ENCODE peak calls at places on chromosomes 5 and 9, in five cellular contexts. B is body of pancreas, H is adrenal gland, X is psoas muscle, Q is left lung. R is an unnamed sample. For H3K9me3 and H3K27me3, the result is how much of the 10 kb centered on the place peaks cover.

GRCh38 chr9:119365291-119366027 is 3.8 kb downstream of the BRINP1 start:
- DNase-seq in B (peak), H (peak), X (no peak), Q (no peak), R (peak)

GRCh38 chr5:74866653-74867162 is 521 bp upstream of the FAM169A start:
- DNase-seq in B (no peak), H (peak), X (no peak), Q (no peak), R (peak)

GRCh38 chr5:82975812-82976211 is 101.4 kb downstream of the TMEM167A start:
- DNase-seq in B (no peak), H (no peak), X (no peak), Q (no peak), R (no peak)

GRCh38 chr5:40587284-40587882 is 92.3 kb upstream of the PTGER4 start:
- DNase-seq in B (no peak), H (no peak), X (no peak), Q (no peak), R (no peak)

GRCh38 chr5:131357739-131358561 is 94.1 kb downstream of the CDC42SE2 start:
- DNase-seq in B (no peak), H (no peak), X (no peak), Q (no peak), R (no peak)

GRCh38 chr5:148968311-148968710 is 94.6 kb downstream of the SH3TC2 start:
- DNase-seq in B (no peak), H (no peak), X (no peak), Q (no peak), R (no peak)

GRCh38 chr9:136017813-136018190 is 56.6 kb upstream of the UBAC1 start:
- DNase-seq in B (no peak), H (peak), X (peak), Q (no peak), R (no peak)

GRCh38 chr9:22238809-22239684 is 207.6 kb upstream of the DMRTA1 start:
- DNase-seq in B (no peak), H (peak), X (no peak), Q (no peak), R (no peak)

GRCh38 chr5:133232011-133232410 is 180.2 kb downstream of the HSPA4 start:
- DNase-seq in B (no peak), H (no peak), X (no peak), Q (no peak), R (no peak)

GRCh38 chr9:122332083-122332482 is 38.7 kb upstream of the PTGS1 start:
- DNase-seq in B (no peak), H (peak), X (no peak), Q (no peak), R (no peak)

GRCh38 chr5:146699129-146699528 is 179.4 kb downstream of the PPP2R2B start:
- DNase-seq in B (no peak), H (no peak), X (no peak), Q (no peak), R (no peak)

GRCh38 chr5:95178046-95178651 is 106.7 kb downstream of the MCTP1 start:
- DNase-seq in B (no peak), H (no peak), X (no peak), Q (no peak), R (peak)

DNA sequence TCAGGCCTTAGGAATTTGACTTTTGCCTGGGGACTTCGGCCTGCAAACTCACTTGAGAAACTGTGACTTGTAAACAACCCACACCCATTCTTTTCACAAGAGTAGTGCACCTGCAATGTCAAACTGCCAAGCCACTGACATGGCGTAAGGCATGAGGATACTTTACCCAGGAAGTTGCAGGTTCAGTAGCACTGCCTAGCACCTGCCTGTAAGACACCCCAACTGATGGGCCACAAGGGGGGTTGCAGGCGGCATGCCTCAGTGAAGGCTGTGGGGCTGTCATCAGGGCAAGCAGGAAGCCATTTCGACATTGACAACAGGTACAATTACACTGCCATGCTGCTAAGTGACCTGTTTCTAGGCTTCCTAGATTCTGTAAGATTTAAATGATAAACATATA is 41.3 kb upstream of the RASGEF1C start:
- DNase-seq in B (no peak), H (no peak), X (no peak), Q (no peak), R (no peak)
- H3K9me3 ChIP-seq in B (under half), H (under half), X (half or more), Q (half or more), R (under half)

GRCh38 chr5:14580037-14581034 is 1.3 kb upstream of the OTULINL start:
- DNase-seq in B (no peak), H (no peak), X (no peak), Q (no peak), R (no peak)
- H3K27me3 ChIP-seq in B (under half), H (under half), X (under half), Q (under half), R (under half)

DNA sequence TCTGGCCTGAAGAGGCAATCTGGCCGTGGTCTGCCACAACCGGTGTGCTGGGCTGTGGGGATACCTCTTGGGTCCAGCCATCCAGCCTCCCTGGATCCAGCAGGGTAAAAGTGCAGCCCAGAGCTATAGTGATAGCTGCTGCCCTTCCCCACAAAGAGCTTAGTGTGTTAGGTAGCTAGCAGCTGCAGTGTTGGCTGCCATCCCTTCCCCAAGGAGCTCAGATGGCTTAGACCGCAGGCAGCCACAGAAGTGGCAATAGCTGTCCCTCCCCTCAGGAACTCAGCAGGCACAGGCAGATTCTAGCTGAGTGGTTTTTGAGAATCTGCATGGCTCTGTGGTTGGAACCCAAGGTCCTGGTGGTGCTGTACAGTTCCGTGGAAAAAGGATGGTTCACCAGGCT is 40.1 kb downstream of the GIN1 start:
- DNase-seq in B (no peak), H (no peak), X (no peak), Q (peak), R (no peak)
- H3K9me3 ChIP-seq in B (under half), H (under half), X (half or more), Q (half or more), R (under half)

GRCh38 chr5:322942-323879 is 1.7 kb downstream of the AHRR start:
- DNase-seq in B (no peak), H (no peak), X (peak), Q (peak), R (no peak)
- H3K27me3 ChIP-seq in B (under half), H (under half), X (half or more), Q (half or more), R (under half)

GRCh38 chr5:54709096-54709495 is 191.5 kb downstream of the SNX18 start:
- DNase-seq in B (no peak), H (no peak), X (no peak), Q (no peak), R (no peak)
- H3K9me3 ChIP-seq in B (under half), H (under half), X (under half), Q (under half), R (under half)

DNA sequence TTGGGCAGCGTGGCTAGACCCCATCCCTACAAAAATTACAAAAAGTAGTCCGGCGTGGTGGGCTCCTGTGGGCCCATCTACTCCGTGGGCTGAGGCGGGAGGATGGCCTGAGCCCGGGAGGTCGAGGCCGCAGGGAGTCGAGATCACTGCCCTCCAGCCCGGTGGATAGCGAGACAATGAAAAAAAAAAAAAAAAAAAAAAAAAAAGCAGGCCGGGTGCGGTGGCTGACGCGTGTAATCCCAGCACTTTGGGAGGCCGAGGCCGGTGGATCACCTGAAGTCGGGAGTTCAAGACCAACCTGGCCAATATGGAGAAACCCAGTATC is 110.5 kb upstream of the LPCAT1 start:
- DNase-seq in B (no peak), H (no peak), X (no peak), Q (no peak), R (no peak)
- H3K27me3 ChIP-seq in B (under half), H (under half), X (under half), Q (under half), R (under half)

DNA sequence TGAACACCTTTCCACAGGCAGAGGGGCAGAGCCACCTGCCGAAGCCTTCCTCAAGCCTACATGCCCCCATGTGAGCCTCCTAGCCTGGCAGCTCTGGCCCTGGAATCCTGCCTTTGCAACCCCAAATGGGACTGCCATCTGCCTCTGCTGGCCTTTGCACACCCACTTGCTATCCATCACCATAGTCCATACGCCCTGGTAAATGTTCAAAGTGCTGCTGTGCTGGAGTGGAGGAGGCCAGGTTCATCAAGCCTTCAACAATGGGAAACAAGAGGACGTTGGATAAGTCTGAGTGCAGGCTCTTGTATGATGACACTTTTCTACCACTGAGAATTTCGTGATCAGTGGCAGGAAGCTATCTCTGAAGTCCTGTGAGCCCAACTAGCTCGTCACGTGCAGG is 159.8 kb downstream of the MED10 start:
- DNase-seq in B (no peak), H (no peak), X (no peak), Q (peak), R (no peak)
- H3K9me3 ChIP-seq in B (under half), H (under half), X (under half), Q (under half), R (under half)

GRCh38 chr5:158923799-158924551 is 175.7 kb downstream of the EBF1 start:
- DNase-seq in B (no peak), H (no peak), X (no peak), Q (no peak), R (no peak)

GRCh38 chr5:158922263-158922592 is 177.5 kb downstream of the EBF1 start:
- DNase-seq in B (no peak), H (no peak), X (no peak), Q (no peak), R (no peak)

GRCh38 chr5:158921441-158922262 is 178.1 kb downstream of the EBF1 start:
- DNase-seq in B (no peak), H (no peak), X (no peak), Q (no peak), R (no peak)

GRCh38 chr5:158925314-158925713 is 174.4 kb downstream of the EBF1 start:
- DNase-seq in B (no peak), H (no peak), X (no peak), Q (no peak), R (no peak)

DNA sequence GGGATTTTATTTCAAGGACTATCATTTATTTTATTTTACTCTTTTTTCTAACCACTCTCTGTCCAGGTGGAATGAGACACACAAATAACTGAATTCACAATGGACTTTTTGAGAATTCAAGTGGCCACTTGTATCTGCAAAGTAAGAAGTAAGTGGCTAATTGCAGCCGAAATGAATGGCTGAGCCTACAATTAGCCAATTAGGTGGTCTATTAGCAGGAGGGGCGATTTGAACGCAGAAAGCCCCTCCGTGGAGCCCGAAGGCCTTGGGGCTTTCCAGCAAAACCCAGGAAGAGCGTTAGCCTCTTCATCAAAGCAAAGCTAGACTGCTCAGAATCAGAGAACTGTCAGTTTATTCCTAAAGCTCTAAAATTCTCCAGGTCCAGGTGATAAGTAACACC is 176.9 kb downstream of the EBF1 start:
- DNase-seq in B (no peak), H (no peak), X (no peak), Q (no peak), R (no peak)
- H3K27me3 ChIP-seq in B (under half), H (under half), X (under half), Q (under half), R (under half)

DNA sequence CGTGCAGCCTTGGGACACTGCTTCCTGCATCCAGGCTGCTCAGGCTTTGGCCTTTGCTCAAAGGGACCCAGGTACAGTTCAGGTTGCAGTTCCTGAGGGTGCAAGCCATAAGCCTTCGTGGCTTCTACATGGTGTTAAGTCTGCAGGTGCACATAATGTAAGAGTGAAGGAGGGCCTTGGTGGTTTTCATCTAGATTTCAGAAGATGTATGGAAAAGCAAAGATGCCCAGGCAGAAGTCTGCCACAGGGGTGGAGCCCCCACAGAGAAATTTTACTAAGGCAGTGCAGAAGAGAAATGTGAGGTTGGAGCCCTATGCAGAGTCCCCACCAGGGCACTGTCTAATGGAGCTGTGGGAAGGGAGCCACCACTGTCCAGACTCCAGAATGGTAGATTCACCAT is 200.9 kb downstream of the ICE1 start:
- DNase-seq in B (no peak), H (no peak), X (no peak), Q (no peak), R (no peak)
- H3K9me3 ChIP-seq in B (under half), H (under half), X (under half), Q (under half), R (under half)

GRCh38 chr9:133004091-133005072 is 25.9 kb downstream of the GFI1B start:
- DNase-seq in B (no peak), H (no peak), X (no peak), Q (no peak), R (no peak)

GRCh38 chr9:133003671-133004090 is 25.2 kb downstream of the GFI1B start:
- DNase-seq in B (no peak), H (no peak), X (no peak), Q (no peak), R (peak)

GRCh38 chr9:133000842-133001241 is 22.3 kb downstream of the GFI1B start:
- DNase-seq in B (no peak), H (no peak), X (no peak), Q (no peak), R (no peak)

GRCh38 chr9:133003071-133003461 is 24.6 kb downstream of the GFI1B start:
- DNase-seq in B (no peak), H (no peak), X (no peak), Q (no peak), R (no peak)

DNA sequence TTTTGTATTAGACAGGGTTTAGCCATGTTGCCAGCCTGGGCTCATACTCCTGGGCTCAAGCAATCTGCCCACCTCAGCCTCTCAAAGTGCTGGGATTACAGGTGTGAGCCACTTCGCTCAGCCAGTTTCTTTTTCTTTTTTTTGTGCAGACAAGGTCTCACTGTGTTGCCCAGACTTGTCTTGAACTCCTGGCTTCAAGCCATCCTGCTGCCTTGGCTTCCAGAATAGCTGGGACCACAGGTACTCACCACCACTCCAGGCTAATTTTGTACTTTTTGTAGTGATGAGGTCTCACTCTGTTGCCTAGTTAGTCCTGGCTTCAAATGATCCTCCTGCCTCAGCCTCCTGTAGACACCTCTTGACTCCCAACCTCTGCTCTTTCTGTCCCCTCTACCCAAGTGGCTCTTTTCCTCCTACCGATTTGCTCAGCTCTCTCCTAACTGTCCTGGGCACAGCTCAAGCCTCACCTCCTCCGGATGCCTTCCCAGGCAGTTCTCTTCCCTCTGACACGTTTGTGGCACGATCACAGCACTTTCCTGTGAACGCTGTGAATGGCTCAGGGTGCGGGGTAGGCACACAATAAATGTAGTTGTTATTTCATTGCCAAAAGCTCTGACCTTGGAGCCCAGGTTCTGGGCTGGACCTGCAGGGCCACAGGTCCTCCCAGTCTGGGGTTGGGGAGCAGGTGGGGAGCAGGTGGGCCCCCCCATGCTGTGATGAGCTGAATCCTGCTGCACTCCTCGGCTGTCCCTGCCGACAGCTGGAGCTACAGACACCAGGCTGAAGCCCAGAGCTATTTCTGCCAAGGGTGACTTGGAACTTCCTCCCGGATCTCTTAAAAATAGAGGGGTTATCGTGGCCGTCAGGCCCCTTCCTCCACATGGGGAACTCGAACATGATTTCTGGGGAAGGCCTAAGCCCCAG is 23.9 kb downstream of the GFI1B start:
- DNase-seq in B (no peak), H (no peak), X (no peak), Q (no peak), R (no peak)
- H3K27me3 ChIP-seq in B (under half), H (under half), X (half or more), Q (half or more), R (under half)